ENCODE peak calls at places on chromosomes 6 and 20, in eight cellular contexts. G is BJ, L is brain microvascular endothelial cell, K is cardiac fibroblast, N is RWPE1, V is psoas muscle, S is heart left ventricle, M is fibroblast of lung. X is an unnamed sample.

GRCh38 chr6:40399888-40400468 is 187.2 kb downstream of the LRFN2 start:
- DNase-seq in G (no peak), L (no peak), K (no peak), N (no peak), V (no peak), S (no peak), M (no peak), X (no peak)

GRCh38 chr6:165453395-165453794 is 144.0 kb upstream of the C6orf118 start:
- DNase-seq in G (no peak), L (no peak), K (no peak), N (no peak), V (no peak), S (no peak), M (no peak), X (no peak)

GRCh38 chr6:98921038-98921437 is 26.7 kb downstream of the FBXL4 start:
- DNase-seq in G (no peak), L (peak; percentile 4), K (no peak), N (no peak), V (no peak), S (no peak), M (no peak), X (no peak)

GRCh38 chr6:125674230-125674629 is 75.2 kb upstream of the HEY2 start:
- DNase-seq in G (no peak), L (no peak), K (no peak), N (no peak), V (no peak), S (no peak), M (no peak), X (no peak)

GRCh38 chr6:149566372-149567193 is at the start of gene GINM1:
- DNase-seq in G (no peak), L (peak; percentile 17), K (peak; percentile 43), N (peak; percentile 52), V (peak; percentile 76), S (peak; percentile 54), M (peak; percentile 30), X (peak; percentile 44)

GRCh38 chr6:25963426-25964123 is 973 bp downstream of the TRIM38 start:
- DNase-seq in G (no peak), L (no peak), K (peak; percentile 47), N (peak; percentile 42), V (no peak), S (no peak), M (peak; percentile 24), X (no peak)

GRCh38 chr6:63923139-63923739 is 287.6 kb downstream of the PHF3 start:
- DNase-seq in G (no peak), L (no peak), K (peak; percentile 62), N (peak; percentile 28), V (no peak), S (no peak), M (peak; percentile 61), X (no peak)

GRCh38 chr6:134249759-134250602 is 67.9 kb downstream of the SGK1 start:
- DNase-seq in G (no peak), L (peak; percentile 55), K (peak; percentile 54), N (no peak), V (no peak), S (no peak), M (peak; percentile 54), X (no peak)

GRCh38 chr6:100116409-100117194 is 122.6 kb upstream of the MCHR2 start:
- DNase-seq in G (peak; percentile 57), L (peak; percentile 75), K (peak; percentile 81), N (peak; percentile 48), V (no peak), S (no peak), M (peak; percentile 82), X (peak; percentile 14)

GRCh38 chr6:127992144-127992543 is 91.3 kb upstream of the THEMIS start:
- DNase-seq in G (no peak), L (no peak), K (no peak), N (no peak), V (no peak), S (no peak), M (no peak), X (no peak)

GRCh38 chr6:125469915-125470314 is 168.1 kb upstream of the HDDC2 start:
- DNase-seq in G (no peak), L (peak; percentile 51), K (no peak), N (no peak), V (no peak), S (no peak), M (no peak), X (no peak)

GRCh38 chr20:35503841-35504460 is 25.5 kb downstream of the C20orf173 start:
- DNase-seq in G (no peak), L (no peak), K (peak; percentile 44), N (no peak), V (no peak), S (peak; percentile 23), M (peak; percentile 3), X (no peak)

GRCh38 chr6:36755435-36756348 is 58.1 kb downstream of the RAB44 start:
- DNase-seq in G (no peak), L (peak; percentile 64), K (peak; percentile 33), N (peak; percentile 49), V (no peak), S (no peak), M (no peak), X (no peak)

GRCh38 chr6:113875470-113875869 is 18.3 kb downstream of the MARCKS start:
- DNase-seq in G (no peak), L (peak; percentile 68), K (peak; percentile 31), N (no peak), V (no peak), S (no peak), M (peak; percentile 49), X (no peak)

GRCh38 chr6:163146036-163146435 is 268.5 kb upstream of the QKI start:
- DNase-seq in G (no peak), L (no peak), K (no peak), N (no peak), V (no peak), S (no peak), M (no peak), X (no peak)

GRCh38 chr6:111013144-111013905 is 31.5 kb downstream of the RPF2 start:
- DNase-seq in G (no peak), L (no peak), K (peak; percentile 21), N (no peak), V (no peak), S (no peak), M (no peak), X (no peak)

GRCh38 chr6:3340891-3341290 is 82.1 kb downstream of the PSMG4 start:
- DNase-seq in G (no peak), L (no peak), K (peak; percentile 58), N (no peak), V (no peak), S (no peak), M (peak; percentile 68), X (no peak)

GRCh38 chr6:96058094-96058493 is 42.3 kb downstream of the FUT9 start:
- DNase-seq in G (no peak), L (no peak), K (no peak), N (no peak), V (no peak), S (no peak), M (no peak), X (no peak)

GRCh38 chr20:7980332-7981046 is 39.1 kb downstream of the TMX4 start:
- DNase-seq in G (no peak), L (peak; percentile 47), K (peak; percentile 72), N (peak; percentile 53), V (no peak), S (no peak), M (peak; percentile 70), X (no peak)

GRCh38 chr6:27178001-27178730 is 69.3 kb upstream of the PRSS16 start:
- DNase-seq in G (peak; percentile 71), L (peak; percentile 91), K (peak; percentile 94), N (peak; percentile 26), V (no peak), S (peak; percentile 58), M (peak; percentile 95), X (peak; percentile 60)
- TF ChIP-seq CTCF in G (no peak), L (no peak), K (no peak), N (peak; percentile 30), V (no peak), S (no peak), M (no peak), X (no peak)

DNA sequence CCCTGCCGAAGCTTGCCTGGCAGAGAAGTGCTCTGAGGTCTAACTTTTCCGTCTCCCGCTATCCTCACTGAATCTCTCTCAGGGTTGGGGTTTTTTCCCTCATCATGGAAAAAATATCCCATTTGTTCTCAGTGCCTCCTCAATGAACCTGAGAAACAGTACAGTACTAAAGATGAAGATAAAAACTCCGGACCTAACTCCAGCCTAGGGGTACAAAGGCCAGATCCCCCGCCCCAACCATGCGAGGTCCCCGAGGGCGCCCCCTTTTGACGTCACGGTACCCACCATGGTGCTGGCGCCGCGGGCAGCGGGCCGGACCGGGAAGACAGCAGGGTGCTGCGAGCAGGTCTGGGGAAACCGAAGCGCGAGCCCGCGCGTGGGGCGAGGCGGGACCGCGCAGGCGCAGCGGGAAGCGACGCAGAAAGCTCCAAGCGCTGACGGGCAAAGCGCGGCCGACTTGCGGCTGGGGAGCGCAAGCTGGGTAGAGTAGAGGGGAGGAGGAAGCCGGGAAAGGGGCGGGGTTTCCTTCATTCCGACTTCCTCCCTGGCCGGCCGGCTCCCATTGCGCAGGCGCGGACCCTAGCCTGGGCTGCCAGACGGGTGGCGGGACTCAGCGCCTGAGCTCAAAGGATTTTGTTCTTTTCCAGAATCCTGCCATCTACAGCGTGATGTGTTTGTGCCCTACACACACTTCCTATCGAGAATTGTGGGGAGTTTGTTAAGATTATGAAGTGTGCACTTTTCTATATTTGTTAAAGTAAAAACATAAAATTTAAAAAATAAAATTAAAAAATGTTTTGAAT is at the start of gene LSM2:
- DNase-seq in G (peak; percentile 91), L (peak; percentile 95), K (peak; percentile 98), N (peak; percentile 99), V (peak; percentile 99), S (peak; percentile 99), M (peak; percentile 96), X (peak; percentile 96)
- TF ChIP-seq CTCF in G (peak; percentile 32), L (peak; percentile 23), K (no peak), N (no peak), V (peak; percentile 19), S (peak; percentile 43), M (peak; percentile 1), X (no peak)

GRCh38 chr6:146890644-146891434 is 292.1 kb downstream of the ADGB start:
- DNase-seq in G (no peak), L (no peak), K (no peak), N (no peak), V (no peak), S (no peak), M (no peak), X (no peak)
- TF ChIP-seq CTCF in G (no peak), L (peak; percentile 47), K (no peak), N (no peak), V (no peak), S (no peak), M (no peak), X (no peak)

GRCh38 chr6:43575772-43576551 is at the start of the genes POLH and XPO5:
- DNase-seq in G (peak; percentile 63), L (peak; percentile 81), K (peak; percentile 94), N (peak; percentile 96), V (peak; percentile 97), S (peak; percentile 94), M (peak; percentile 89), X (peak; percentile 89)
- TF ChIP-seq CTCF in G (peak; percentile 35), L (peak; percentile 40), K (no peak), N (peak; percentile 31), V (peak; percentile 25), S (peak; percentile 51), M (no peak), X (no peak)

X was measured in pancreas.